ENCODE peak calls at places on chromosomes 4 and X, in four cellular contexts. J, F, S and O are unnamed samples.

GRCh38 chr4:77172336-77172735 is 15.3 kb downstream of the CCNG2 start:
- DNase-seq in J (no peak), S (no peak), F (no peak), O (no peak)

GRCh38 chr4:172995161-172995560 is 173.4 kb upstream of the GALNT7 start:
- DNase-seq in S (no peak), J (no peak), F (no peak), O (no peak)

GRCh38 chr4:70778888-70779422 is 57.2 kb downstream of the RUFY3 start:
- DNase-seq in S (no peak), J (no peak), F (no peak), O (no peak)

GRCh38 chrX:55088795-55089489 is at the start of gene PAGE2:
- DNase-seq in S (no peak), F (no peak), J (no peak), O (no peak)

GRCh38 chr4:4838602-4839470 is 20.6 kb upstream of the MSX1 start:
- DNase-seq in F (no peak), J (no peak), S (no peak), O (no peak)

GRCh38 chr4:113020966-113021365 is 28.5 kb upstream of the ANK2 start:
- DNase-seq in S (no peak), F (no peak), J (no peak), O (no peak)

GRCh38 chr4:13700196-13701140 is 72.9 kb upstream of the BOD1L1 start:
- DNase-seq in F (no peak), S (no peak), J (no peak), O (no peak)

GRCh38 chr4:113881256-113881655 is 98.2 kb downstream of the ARSJ start:
- DNase-seq in S (no peak), F (no peak), J (no peak), O (no peak)

GRCh38 chrX:43970528-43970927 is 2.7 kb downstream of the NDP start:
- DNase-seq in F (no peak), J (no peak), S (no peak), O (no peak)

GRCh38 chr4:188707036-188707435 is 567.8 kb downstream of the TRIML1 start:
- DNase-seq in S (no peak), F (no peak), J (no peak), O (no peak)

GRCh38 chr4:83285022-83285387 is 407 bp upstream of the COQ2 start:
- DNase-seq in J (peak; percentile 88), F (no peak), S (no peak), O (peak; percentile 46)

GRCh38 chr4:48668254-48669017 is 111.6 kb downstream of the FRYL start:
- DNase-seq in S (no peak), J (no peak), F (no peak), O (no peak)

GRCh38 chr4:123127865-123128264 is 205.5 kb upstream of the NUDT6 start:
- DNase-seq in J (no peak), F (no peak), S (no peak), O (no peak)

GRCh38 chr4:40479378-40479777 is 144.2 kb downstream of the CHRNA9 start:
- DNase-seq in S (no peak), F (no peak), J (no peak), O (no peak)

GRCh38 chrX:131571348-131571747 is 27.5 kb downstream of the OR13H1 start:
- DNase-seq in J (no peak), F (no peak), S (no peak), O (no peak)

GRCh38 chr4:3331511-3332394 is 38.9 kb downstream of the RGS12 start:
- DNase-seq in F (no peak), J (no peak), S (no peak), O (no peak)

GRCh38 chr4:148163011-148163410 is 279.2 kb downstream of the NR3C2 start:
- DNase-seq in J (no peak), S (no peak), F (no peak), O (no peak)

GRCh38 chr4:102493794-102494193 is 7.4 kb upstream of the NFKB1 start:
- DNase-seq in S (no peak), J (no peak), F (no peak), O (no peak)

GRCh38 chr4:103032575-103032974 is 13.1 kb upstream of the SLC9B1 start:
- DNase-seq in J (peak; percentile 62), F (no peak), S (no peak), O (peak; percentile 48)

GRCh38 chr4:185096032-185096653 is 46.9 kb upstream of the SLC25A4 start:
- DNase-seq in F (no peak), S (no peak), J (peak; percentile 20), O (peak; percentile 21)

GRCh38 chr4:2888826-2889225 is 45.2 kb downstream of the ADD1 start:
- DNase-seq in J (no peak), F (no peak), S (no peak), O (no peak)

GRCh38 chrX:72025236-72025770 is 106.4 kb downstream of the RTL5 start:
- DNase-seq in F (no peak), S (no peak), J (no peak), O (no peak)

GRCh38 chrX:154013614-154014360 is 5.9 kb downstream of the IRAK1 start:
- DNase-seq in J (peak; percentile 47), F (peak; percentile 56), S (no peak), O (peak; percentile 60)

GRCh38 chr4:22502895-22503814 is 12.7 kb downstream of the ADGRA3 start:
- DNase-seq in J (no peak), S (no peak), F (no peak), O (no peak)

GRCh38 chr4:86608757-86609375 is 14.8 kb downstream of the PTPN13 start:
- DNase-seq in J (no peak), S (no peak), F (no peak), O (no peak)

GRCh38 chr4:85222561-85222960 is 252.4 kb upstream of the ARHGAP24 start:
- DNase-seq in J (no peak), S (no peak), F (no peak), O (no peak)

GRCh38 chrX:21493226-21493850 is 119.1 kb downstream of the CNKSR2 start:
- DNase-seq in J (no peak), F (no peak), S (no peak), O (no peak)

GRCh38 chr4:72767903-72768817 is 199.1 kb upstream of the ADAMTS3 start:
- DNase-seq in F (no peak), S (no peak), J (no peak), O (no peak)

GRCh38 chr4:10075953-10076391 is 40.6 kb downstream of the WDR1 start:
- DNase-seq in J (no peak), F (no peak), S (no peak), O (no peak)

GRCh38 chr4:113468165-113469022 is 293.1 kb downstream of the CAMK2D start:
- DNase-seq in F (no peak), S (no peak), J (no peak), O (no peak)

GRCh38 chrX:57453901-57454300 is 137.9 kb upstream of the ZXDB start:
- DNase-seq in J (peak; percentile 19), F (peak; percentile 3), S (peak; percentile 0), O (peak; percentile 12)

GRCh38 chr4:94545296-94545695 is 93.6 kb downstream of the PDLIM5 start:
- DNase-seq in J (no peak), F (no peak), S (no peak), O (no peak)

GRCh38 chrX:134294548-134294947 is 57.6 kb downstream of the CCDC160 start:
- DNase-seq in S (no peak), J (no peak), F (no peak), O (peak; percentile 7)

GRCh38 chr4:95432466-95432865 is 116.3 kb downstream of the UNC5C start:
- DNase-seq in J (no peak), S (no peak), F (no peak), O (no peak)

GRCh38 chr4:88735554-88735953 is 37.9 kb upstream of the NAP1L5 start:
- DNase-seq in F (no peak), S (no peak), J (no peak), O (no peak)

GRCh38 chrX:9340619-9341304 is 124.1 kb upstream of the TBL1X start:
- DNase-seq in J (peak; percentile 91), S (peak; percentile 5), F (no peak), O (no peak)

GRCh38 chr4:177308125-177308524 is 1.5 kb upstream of the NEIL3 start:
- DNase-seq in F (no peak), J (peak; percentile 83), S (no peak), O (no peak)
- TF ChIP-seq SPI1 in F (no peak), J (no peak), S (no peak), O (no peak)

GRCh38 chr4:15373363-15373762 is 54.5 kb upstream of the C1QTNF7 start:
- DNase-seq in F (no peak), J (no peak), S (no peak), O (no peak)
- TF ChIP-seq SPI1 in F (no peak), J (no peak), S (no peak), O (no peak)

DNA sequence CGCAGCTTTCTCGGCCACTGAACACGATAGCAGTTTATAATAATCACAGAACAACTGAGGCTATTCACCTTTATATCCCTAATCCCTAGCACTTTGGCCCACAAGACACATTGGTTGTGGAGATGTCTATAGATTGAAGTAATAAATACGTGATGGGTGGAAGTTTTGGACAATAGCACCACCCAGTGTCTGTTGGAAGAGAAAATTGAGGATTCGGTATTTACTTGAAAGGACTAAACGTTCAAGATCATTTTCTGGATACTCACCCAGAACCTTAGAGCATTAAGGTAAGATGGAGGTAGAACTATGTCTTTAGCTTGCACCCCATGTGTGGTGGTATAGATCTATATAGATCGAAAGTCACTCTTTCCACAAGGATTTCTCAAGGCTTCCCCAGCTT is 792 bp upstream of the TMSB15A start:
- DNase-seq in S (no peak), F (no peak), J (no peak), O (no peak)
- TF ChIP-seq SPI1 in S (no peak), F (no peak), J (no peak), O (no peak)

GRCh38 chr4:7287918-7288280 is 95.6 kb downstream of the SORCS2 start:
- DNase-seq in F (no peak), J (no peak), S (no peak), O (no peak)
- TF ChIP-seq SPI1 in F (no peak), J (no peak), S (no peak), O (no peak)

GRCh38 chr4:151409470-151410313 is 716 bp downstream of the FHIP1A start:
- DNase-seq in J (peak; percentile 52), F (no peak), S (no peak), O (peak; percentile 10)
- TF ChIP-seq SPI1 in J (no peak), F (no peak), S (no peak), O (no peak)

DNA sequence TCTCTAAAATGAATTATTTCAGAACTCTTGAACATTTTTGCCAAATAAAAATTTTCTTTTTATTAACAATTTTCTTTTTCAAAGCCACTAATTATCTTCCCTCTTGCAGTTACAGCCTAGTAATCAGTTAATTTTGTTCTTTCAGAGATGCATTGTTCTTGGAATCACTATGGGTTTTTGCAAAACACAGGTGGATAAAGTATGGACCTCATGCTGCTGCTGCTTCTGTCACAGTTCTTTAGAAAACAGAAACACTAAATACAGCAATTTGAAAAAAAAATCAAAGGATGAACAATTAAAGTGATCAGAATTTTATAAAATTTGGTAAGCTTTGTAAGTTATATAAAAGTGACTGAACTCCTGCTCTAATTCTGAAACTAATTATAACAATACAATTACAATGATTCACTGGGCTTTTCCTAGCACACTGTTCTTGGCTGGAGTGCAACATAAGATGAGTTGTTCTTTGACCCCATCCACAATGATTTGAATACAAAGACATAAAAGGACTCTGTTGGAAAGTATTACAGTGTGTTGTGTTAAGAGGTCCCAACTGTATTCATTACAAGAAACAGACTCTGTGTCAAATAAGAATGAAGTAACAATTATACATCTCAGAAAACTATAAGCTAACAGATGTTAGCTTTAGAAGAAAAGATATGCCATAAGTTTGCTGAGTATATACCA is 59.4 kb upstream of the GK2 start:
- DNase-seq in F (no peak), S (no peak), J (no peak), O (no peak)
- TF ChIP-seq SPI1 in F (no peak), S (no peak), J (no peak), O (no peak)